ENCODE peak calls at places on chromosomes 5 and 9, in six cellular contexts. R is stimulated activated CD4-positive, alpha-beta T cell treated with anti-CD3 and anti-CD28 coated beads, Interleukin-12 subunit alpha, Interleukin-12 subunit beta, amount 100 ng/mL, for 24 hours; M is KG1; G is AG04450; S is AG09319; A is RCC 7860. C is an unnamed sample.

GRCh38 chr5:173029499-173029921 is 26.6 kb upstream of the CREBRF start:
- DNase-seq in R (no peak), M (no peak), G (no peak), S (no peak), A (no peak), C (no peak)

GRCh38 chr5:37714756-37715155 is 125.1 kb downstream of the GDNF start:
- DNase-seq in R (no peak), M (no peak), G (no peak), S (no peak), A (no peak), C (no peak)

GRCh38 chr5:172545291-172545761 is 91.0 kb upstream of the SH3PXD2B start:
- DNase-seq in R (no peak), M (no peak), G (no peak), S (no peak), A (no peak), C (no peak)

GRCh38 chr9:99823392-99824377 is 2.0 kb downstream of the NR4A3 start:
- DNase-seq in R (peak; percentile 59), M (no peak), G (no peak), S (no peak), A (no peak), C (peak; percentile 34)

GRCh38 chr5:56264417-56265025 is 31.4 kb upstream of the ANKRD55 start:
- DNase-seq in R (no peak), M (no peak), G (no peak), S (no peak), A (peak; percentile 10), C (no peak)

GRCh38 chr5:89847743-89848142 is 561.8 kb downstream of the CETN3 start:
- DNase-seq in R (no peak), M (no peak), G (no peak), S (no peak), A (no peak), C (no peak)

GRCh38 chr9:129562917-129563316 is 58.0 kb downstream of the C9orf50 start:
- DNase-seq in R (no peak), M (no peak), G (no peak), S (no peak), A (no peak), C (no peak)

GRCh38 chr9:3451956-3452355 is 73.8 kb downstream of the RFX3 start:
- DNase-seq in R (no peak), M (no peak), G (no peak), S (no peak), A (no peak), C (no peak)

GRCh38 chr9:99803694-99804093 is 18.0 kb upstream of the NR4A3 start:
- DNase-seq in R (no peak), M (no peak), G (no peak), S (no peak), A (no peak), C (no peak)

GRCh38 chr5:458547-459353 is 15.8 kb downstream of the EXOC3 start:
- DNase-seq in R (peak; percentile 50), M (no peak), G (no peak), S (peak; percentile 18), A (peak; percentile 73), C (no peak)

GRCh38 chr9:6014668-6015270 is 655 bp downstream of the RANBP6 start:
- DNase-seq in R (no peak), M (no peak), G (no peak), S (no peak), A (peak; percentile 61), C (no peak)

GRCh38 chr9:65404232-65405006 is 119.4 kb upstream of the FOXD4L5 start:
- DNase-seq in R (no peak), M (no peak), G (no peak), S (no peak), A (no peak), C (no peak)

GRCh38 chr5:148309746-148310145 is 2.5 kb upstream of the SPINK7 start:
- DNase-seq in R (no peak), M (no peak), G (no peak), S (no peak), A (no peak), C (no peak)

GRCh38 chr9:129312251-129312650 is 134.2 kb upstream of the IER5L start:
- DNase-seq in R (no peak), M (no peak), G (no peak), S (no peak), A (no peak), C (no peak)

GRCh38 chr5:180910735-180911134 is 11.8 kb downstream of the BTNL8 start:
- DNase-seq in R (no peak), M (no peak), G (no peak), S (no peak), A (peak; percentile 34), C (no peak)

GRCh38 chr5:109743041-109743531 is 53.4 kb downstream of the MAN2A1 start:
- DNase-seq in R (no peak), M (no peak), G (no peak), S (no peak), A (no peak), C (no peak)

GRCh38 chr5:137491121-137491520 is 8.0 kb downstream of the SPOCK1 start:
- DNase-seq in R (no peak), M (no peak), G (no peak), S (no peak), A (peak; percentile 86), C (no peak)

GRCh38 chr5:150175536-150175935 is 9.0 kb downstream of the CDX1 start:
- DNase-seq in R (no peak), M (no peak), G (no peak), S (no peak), A (peak; percentile 32), C (no peak)

GRCh38 chr5:103582364-103582763 is 19.8 kb upstream of the NUDT12 start:
- DNase-seq in R (no peak), M (no peak), G (peak; percentile 6), S (no peak), A (peak; percentile 31), C (peak; percentile 12)

GRCh38 chr5:33939863-33940262 is 3.7 kb downstream of the RXFP3 start:
- DNase-seq in R (no peak), M (no peak), G (no peak), S (no peak), A (no peak), C (no peak)

GRCh38 chr9:131432597-131433301 is 38.9 kb downstream of the PRRC2B start:
- DNase-seq in R (no peak), M (no peak), G (peak; percentile 77), S (peak; percentile 54), A (peak; percentile 42), C (no peak)

GRCh38 chr5:66642538-66642937 is 46.3 kb downstream of the MAST4 start:
- DNase-seq in R (no peak), M (no peak), G (no peak), S (no peak), A (no peak), C (no peak)

GRCh38 chr9:129033216-129033615 is 3.2 kb upstream of the MIGA2 start:
- DNase-seq in R (no peak), M (no peak), G (no peak), S (no peak), A (no peak), C (no peak)

GRCh38 chr5:149694007-149694406 is 36.1 kb upstream of the PPARGC1B start:
- DNase-seq in R (no peak), M (no peak), G (no peak), S (no peak), A (no peak), C (no peak)

GRCh38 chr5:40733439-40733838 is 22.3 kb downstream of the TTC33 start:
- DNase-seq in R (no peak), M (peak; percentile 16), G (no peak), S (no peak), A (no peak), C (no peak)

GRCh38 chr9:935348-935965 is 41.0 kb upstream of the DMRT3 start:
- DNase-seq in R (no peak), M (no peak), G (no peak), S (no peak), A (no peak), C (no peak)

GRCh38 chr5:179276838-179277395 is 68.3 kb downstream of the ADAMTS2 start:
- DNase-seq in R (no peak), M (no peak), G (no peak), S (no peak), A (no peak), C (peak; percentile 10)

GRCh38 chr5:138096363-138096762 is 12.5 kb downstream of the WNT8A start:
- DNase-seq in R (no peak), M (no peak), G (no peak), S (no peak), A (no peak), C (peak; percentile 33)

GRCh38 chr5:86979801-86980510 is 287.7 kb upstream of the RASA1 start:
- DNase-seq in R (no peak), M (no peak), G (peak; percentile 10), S (no peak), A (peak; percentile 73), C (no peak)

C was measured in CD4-positive, CD25-positive, alpha-beta regulatory T cell.